ENCODE peak calls at places on chromosomes 3 and 15, in nine cellular contexts. U is NCI-H1092; E is ELR; M is DMS 273 treated with DMSO at 0.1 percent for 48 hours; Z is cardiac muscle cell; B is neuronal stem cell; R is H4; A is stimulated activated CD4-positive, alpha-beta T cell treated with anti-CD3 and anti-CD28 coated beads, Interleukin-15, amount 100 ng/mL, for 1 hour; J is fibroblast of mammary gland. T is an unnamed sample.

GRCh38 chr15:73599934-73600333 is 33.3 kb downstream of the NPTN start:
- DNase-seq in U (no peak), E (peak), M (no peak), Z (no peak), B (no peak), R (peak), A (no peak), J (peak), T (no peak)

GRCh38 chr3:37852097-37852496 is 9.6 kb upstream of the CTDSPL start:
- DNase-seq in U (no peak), E (peak), M (no peak), Z (no peak), B (no peak), R (no peak), A (no peak), J (peak), T (no peak)

GRCh38 chr3:180072786-180073185 is 36.0 kb upstream of the PEX5L start:
- DNase-seq in U (no peak), E (no peak), M (no peak), Z (no peak), B (no peak), R (no peak), A (no peak), J (no peak), T (no peak)

GRCh38 chr3:185517387-185517786 is 18.6 kb upstream of the TMEM41A start:
- DNase-seq in U (no peak), E (no peak), M (no peak), Z (no peak), B (no peak), R (no peak), A (no peak), J (no peak), T (no peak)

GRCh38 chr3:116663161-116663885 is 46.3 kb upstream of the TUSC7 start:
- DNase-seq in U (no peak), E (no peak), M (no peak), Z (peak), B (no peak), R (no peak), A (no peak), J (no peak), T (no peak)

GRCh38 chr3:39410893-39411292 is 4.4 kb downstream of the RPSA start:
- DNase-seq in U (no peak), E (no peak), M (no peak), Z (no peak), B (no peak), R (no peak), A (no peak), J (no peak), T (no peak)

GRCh38 chr3:123781571-123782275 is 102.4 kb downstream of the MYLK start:
- DNase-seq in U (no peak), E (peak), M (no peak), Z (no peak), B (no peak), R (peak), A (no peak), J (peak), T (no peak)

GRCh38 chr15:90291679-90292356 is 26.3 kb downstream of the NGRN start:
- DNase-seq in U (no peak), E (peak), M (no peak), Z (peak), B (no peak), R (peak), A (no peak), J (peak), T (peak)

GRCh38 chr15:85030301-85031049 is 48.8 kb downstream of the PDE8A start:
- DNase-seq in U (no peak), E (peak), M (no peak), Z (no peak), B (no peak), R (peak), A (no peak), J (no peak), T (no peak)

GRCh38 chr3:195662-196061 is 901 bp upstream of the CHL1 start:
- DNase-seq in U (no peak), E (no peak), M (no peak), Z (no peak), B (no peak), R (no peak), A (no peak), J (no peak), T (no peak)